ENCODE peak calls at places on chromosomes 11 and 22, in five cellular contexts. W, S, A, K and V are unnamed samples.

GRCh38 chr11:59680287-59681154 is 11.7 kb upstream of the PATL1 start:
- DNase-seq in W (peak; percentile 77), S (peak; percentile 73), A (peak; percentile 20), K (peak; percentile 60), V (peak; percentile 59)

GRCh38 chr11:16361108-16361869 is 4.9 kb upstream of the SOX6 start:
- DNase-seq in W (no peak), S (no peak), A (no peak), K (no peak), V (no peak)

GRCh38 chr11:83292709-83293435 is 6.7 kb upstream of the CCDC90B start:
- DNase-seq in W (no peak), S (peak; percentile 57), A (no peak), K (peak; percentile 36), V (no peak)

GRCh38 chr11:17000987-17001386 is 13.2 kb downstream of the PLEKHA7 start:
- DNase-seq in W (no peak), S (no peak), A (no peak), K (no peak), V (no peak)

GRCh38 chr11:62747475-62748160 is 6.3 kb downstream of the ZBTB3 start:
- DNase-seq in W (no peak), S (no peak), A (no peak), K (no peak), V (no peak)

GRCh38 chr11:33935466-33935865 is 43.6 kb upstream of the LMO2 start:
- DNase-seq in W (no peak), S (no peak), A (no peak), K (no peak), V (no peak)

GRCh38 chr11:125959931-125960330 is 14.1 kb downstream of the VSIG10L2 start:
- DNase-seq in W (no peak), S (no peak), A (no peak), K (no peak), V (no peak)

GRCh38 chr22:20433686-20434241 is 3.9 kb downstream of the SCARF2 start:
- DNase-seq in W (no peak), S (no peak), A (no peak), K (no peak), V (no peak)

GRCh38 chr22:50376064-50376747 is 33.1 kb downstream of the PPP6R2 start:
- DNase-seq in W (no peak), S (no peak), A (no peak), K (no peak), V (no peak)

GRCh38 chr22:47300698-47301405 is 538.4 kb downstream of the TBC1D22A start:
- DNase-seq in W (no peak), S (no peak), A (no peak), K (no peak), V (no peak)

GRCh38 chr11:69912911-69913451 is 93.8 kb upstream of the FGF3 start:
- DNase-seq in W (peak; percentile 25), S (no peak), A (no peak), K (peak; percentile 36), V (no peak)

GRCh38 chr11:57639321-57640067 is 10.2 kb downstream of the YPEL4 start:
- DNase-seq in W (peak; percentile 97), S (peak; percentile 58), A (no peak), K (no peak), V (peak; percentile 99)

GRCh38 chr11:108511851-108512474 is 13.8 kb upstream of the POGLUT3 start:
- DNase-seq in W (no peak), S (no peak), A (no peak), K (no peak), V (no peak)

GRCh38 chr22:37905534-37906363 is at the start of gene MICALL1:
- DNase-seq in W (peak; percentile 68), S (no peak), A (no peak), K (peak; percentile 88), V (no peak)

GRCh38 chr22:19483481-19484244 is 3.9 kb downstream of the CDC45 start:
- DNase-seq in W (no peak), S (no peak), A (no peak), K (peak; percentile 38), V (no peak)

GRCh38 chr11:73157141-73158010 is 15.3 kb upstream of the FCHSD2 start:
- DNase-seq in W (no peak), S (peak; percentile 59), A (no peak), K (no peak), V (no peak)

GRCh38 chr11:14904745-14905103 is 12.7 kb upstream of the CYP2R1 start:
- DNase-seq in W (peak; percentile 91), S (no peak), A (no peak), K (peak; percentile 11), V (peak; percentile 96)

GRCh38 chr11:124900464-124900863 is 2.8 kb upstream of the ROBO4 start:
- DNase-seq in W (no peak), S (peak; percentile 25), A (no peak), K (no peak), V (peak; percentile 43)

GRCh38 chr22:27416553-27417427 is 384.8 kb downstream of the MN1 start:
- DNase-seq in W (peak; percentile 56), S (no peak), A (no peak), K (no peak), V (peak; percentile 63)

GRCh38 chr11:117520201-117520600 is 192.5 kb downstream of the CEP164 start:
- DNase-seq in W (no peak), S (no peak), A (no peak), K (no peak), V (no peak)

GRCh38 chr11:110431212-110432073 is 1.7 kb downstream of the FDX1 start:
- DNase-seq in W (no peak), S (no peak), A (no peak), K (no peak), V (no peak)

GRCh38 chr11:34792143-34792542 is 124.0 kb downstream of the APIP start:
- DNase-seq in W (no peak), S (no peak), A (no peak), K (peak; percentile 32), V (no peak)

GRCh38 chr22:29693671-29694070 is 26.1 kb upstream of the CABP7 start:
- DNase-seq in W (no peak), S (no peak), A (no peak), K (no peak), V (no peak)

GRCh38 chr11:45248501-45249011 is 37.6 kb downstream of the SYT13 start:
- DNase-seq in W (no peak), S (no peak), A (no peak), K (no peak), V (no peak)

GRCh38 chr11:76659672-76660532 is 10.6 kb downstream of the LRRC32 start:
- DNase-seq in W (no peak), S (no peak), A (no peak), K (no peak), V (no peak)

GRCh38 chr11:19433791-19434190 is 193.0 kb upstream of the E2F8 start:
- DNase-seq in W (no peak), S (no peak), A (no peak), K (no peak), V (no peak)

GRCh38 chr11:26936109-26936508 is 57.8 kb upstream of the FIBIN start:
- DNase-seq in W (no peak), S (no peak), A (no peak), K (no peak), V (no peak)

GRCh38 chr11:16226245-16226644 is 130.1 kb downstream of the SOX6 start:
- DNase-seq in W (no peak), S (peak; percentile 56), A (no peak), K (no peak), V (no peak)

DNA sequence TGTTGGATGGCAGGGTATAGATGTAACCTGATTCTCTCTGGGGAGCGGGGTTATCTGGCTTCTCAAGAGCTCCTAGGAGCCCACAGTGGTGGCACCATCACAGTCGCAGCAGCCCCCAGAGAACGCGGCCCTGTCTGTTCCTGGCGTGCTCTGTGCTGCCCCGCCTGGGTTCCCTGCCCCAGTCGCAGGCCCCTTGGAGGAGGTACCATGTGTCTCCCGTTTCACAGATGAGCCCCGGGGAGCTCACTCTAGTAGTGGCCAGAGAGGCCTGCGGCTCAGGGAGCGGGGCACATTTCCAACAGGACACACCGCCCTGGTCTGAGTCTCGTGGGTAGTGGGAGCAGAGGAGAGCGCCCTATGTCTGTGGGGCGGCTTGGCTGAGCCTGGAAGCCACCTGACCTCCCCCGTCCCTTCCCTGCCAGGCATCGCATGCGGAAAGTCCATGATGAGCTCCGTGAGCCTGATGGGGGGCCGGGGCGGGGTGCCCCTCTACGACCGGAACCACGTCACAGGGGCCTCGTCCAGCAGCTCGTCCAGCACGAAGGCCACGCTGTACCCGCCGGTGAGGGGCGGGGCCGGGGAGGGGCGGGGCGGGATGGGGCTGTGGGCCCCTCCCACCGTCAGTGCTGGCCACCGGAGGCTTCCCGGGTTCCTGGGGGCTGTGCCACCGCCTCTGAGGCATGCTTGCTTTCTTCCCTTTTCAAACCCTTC is 21.0 kb upstream of the PPP6R3 start:
- DNase-seq in W (no peak), S (no peak), A (no peak), K (peak; percentile 66), V (peak; percentile 64)
- TF ChIP-seq ATF2 in W (no peak), S (no peak), A (no peak), K (no peak), V (no peak)

GRCh38 chr22:32329202-32329645 is 28.4 kb upstream of the RFPL3 start:
- DNase-seq in W (no peak), S (no peak), A (no peak), K (no peak), V (no peak)
- TF ChIP-seq ATF2 in W (no peak), S (no peak), A (no peak), K (no peak), V (no peak)

GRCh38 chr11:1843796-1844195 is 5.0 kb downstream of the TNNI2 start:
- DNase-seq in W (no peak), S (no peak), A (no peak), K (no peak), V (no peak)

GRCh38 chr11:1845095-1845429 is 6.3 kb downstream of the TNNI2 start:
- DNase-seq in W (no peak), S (no peak), A (no peak), K (no peak), V (no peak)

GRCh38 chr11:1843098-1843473 is 4.3 kb downstream of the TNNI2 start:
- DNase-seq in W (no peak), S (no peak), A (no peak), K (no peak), V (no peak)

GRCh38 chr11:1845571-1846452 is 7.0 kb downstream of the TNNI2 start:
- DNase-seq in W (no peak), S (no peak), A (no peak), K (no peak), V (no peak)

DNA sequence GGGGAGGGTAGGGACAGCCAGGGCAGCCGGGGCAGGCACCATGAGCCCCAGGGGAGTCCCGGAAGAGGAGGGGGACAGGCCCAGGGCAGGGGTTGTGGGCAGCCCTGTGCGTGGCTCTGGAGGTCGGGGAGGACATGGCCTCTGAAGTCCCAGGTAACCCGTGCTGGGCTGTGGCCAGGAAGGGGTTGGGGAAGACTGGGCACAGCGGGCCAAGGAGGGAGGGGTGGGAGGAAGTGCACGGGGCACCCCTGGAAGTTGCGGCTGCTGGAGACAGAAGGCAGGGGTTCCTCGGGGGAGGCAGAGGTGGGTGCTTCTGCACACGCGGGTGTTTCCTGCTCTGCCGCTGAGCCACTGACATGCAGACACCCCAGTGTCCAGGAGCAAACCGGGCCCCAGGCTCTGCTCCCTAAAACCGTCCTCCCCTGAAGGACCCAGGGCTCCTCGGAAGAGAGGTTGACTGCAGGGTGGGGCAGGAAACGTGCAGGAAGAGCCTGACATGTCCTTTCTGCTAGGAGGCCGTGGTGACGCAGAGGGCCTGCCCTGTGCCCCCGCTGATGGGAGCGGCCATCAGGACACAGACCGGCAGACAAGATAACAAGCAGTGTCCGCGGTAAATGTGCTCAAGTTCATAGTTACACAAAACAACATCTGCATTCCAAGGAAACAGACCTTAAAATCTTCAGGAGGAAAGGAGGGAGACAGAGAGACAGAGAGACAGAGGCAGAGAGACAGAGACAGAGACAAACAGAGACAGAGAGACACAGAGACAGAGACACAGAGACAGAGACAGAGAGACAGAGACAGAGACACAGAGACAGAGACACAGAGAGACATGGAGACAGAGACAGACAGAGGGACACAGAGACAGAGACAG is 5.7 kb downstream of the TNNI2 start:
- DNase-seq in W (no peak), S (no peak), A (no peak), K (peak; percentile 87), V (no peak)
- TF ChIP-seq ATF2 in W (no peak), S (no peak), A (no peak), K (no peak), V (no peak)

GRCh38 chr22:45542001-45542520 is 39.4 kb downstream of the FBLN1 start:
- DNase-seq in W (no peak), S (no peak), A (no peak), K (no peak), V (no peak)
- TF ChIP-seq ATF2 in W (no peak), S (no peak), A (no peak), K (no peak), V (no peak)